ENCODE peak calls at places on chromosomes 16 and 17, in five cellular contexts. One of them, this sample, is unnamed.

GRCh38 chr16:23566724-23567123 is 9.2 kb downstream of the UBFD1 start:
- DNase-seq in neuronal stem cell: no peak
- DNase-seq in GM23248: no peak
- DNase-seq in SK-N-SH: no peak
- DNase-seq in IMR-90: no peak
- DNase-seq in this sample: no peak

GRCh38 chr17:66331038-66331816 is 28.8 kb downstream of the PRKCA start:
- DNase-seq in GM23248: no peak
- DNase-seq in neuronal stem cell: no peak
- DNase-seq in SK-N-SH: no peak
- DNase-seq in IMR-90: no peak
- DNase-seq in this sample: no peak

GRCh38 chr16:23145186-23145585 is 4.1 kb downstream of the USP31 start:
- DNase-seq in neuronal stem cell: no peak
- DNase-seq in IMR-90: no peak
- DNase-seq in GM23248: no peak
- DNase-seq in SK-N-SH: no peak
- DNase-seq in this sample: peak; percentile 11

GRCh38 chr17:74807376-74807775 is 31.2 kb upstream of the NAT9 start:
- DNase-seq in IMR-90: no peak
- DNase-seq in SK-N-SH: peak; percentile 85
- DNase-seq in GM23248: no peak
- DNase-seq in neuronal stem cell: no peak
- DNase-seq in this sample: no peak

GRCh38 chr17:21452377-21453143 is 76.4 kb downstream of the KCNJ12 start:
- DNase-seq in GM23248: peak; percentile 78
- DNase-seq in neuronal stem cell: peak; percentile 18
- DNase-seq in SK-N-SH: no peak
- DNase-seq in IMR-90: peak; percentile 65
- DNase-seq in this sample: peak; percentile 54

GRCh38 chr17:1271441-1271840 is 1.2 kb downstream of the BHLHA9 start:
- DNase-seq in GM23248: no peak
- DNase-seq in SK-N-SH: no peak
- DNase-seq in IMR-90: no peak
- DNase-seq in neuronal stem cell: no peak
- DNase-seq in this sample: no peak

GRCh38 chr16:31301708-31302400 is 42.1 kb downstream of the ITGAM start:
- DNase-seq in GM23248: peak; percentile 39
- DNase-seq in neuronal stem cell: no peak
- DNase-seq in IMR-90: no peak
- DNase-seq in SK-N-SH: no peak
- DNase-seq in this sample: no peak

GRCh38 chr17:7878234-7878633 is 10.4 kb upstream of the CHD3 start:
- DNase-seq in neuronal stem cell: no peak
- DNase-seq in GM23248: no peak
- DNase-seq in IMR-90: no peak
- DNase-seq in SK-N-SH: no peak
- DNase-seq in this sample: no peak

GRCh38 chr17:21029032-21029431 is 13.8 kb downstream of the USP22 start:
- DNase-seq in SK-N-SH: no peak
- DNase-seq in IMR-90: peak; percentile 84
- DNase-seq in GM23248: peak; percentile 97
- DNase-seq in neuronal stem cell: no peak
- DNase-seq in this sample: peak; percentile 56

GRCh38 chr17:75073618-75074047 is 14.1 kb upstream of the SLC16A5 start:
- DNase-seq in IMR-90: no peak
- DNase-seq in GM23248: peak; percentile 46
- DNase-seq in SK-N-SH: peak; percentile 19
- DNase-seq in neuronal stem cell: no peak
- DNase-seq in this sample: no peak

GRCh38 chr16:27701381-27701780 is 151.4 kb downstream of the KATNIP start:
- DNase-seq in IMR-90: no peak
- DNase-seq in neuronal stem cell: no peak
- DNase-seq in SK-N-SH: no peak
- DNase-seq in GM23248: no peak
- DNase-seq in this sample: no peak

GRCh38 chr17:29407856-29408255 is 17.7 kb downstream of the TAOK1 start:
- DNase-seq in IMR-90: peak; percentile 16
- DNase-seq in SK-N-SH: no peak
- DNase-seq in neuronal stem cell: no peak
- DNase-seq in GM23248: peak; percentile 17
- DNase-seq in this sample: no peak

GRCh38 chr17:61397086-61397842 is 2.4 kb upstream of the TBX2 start:
- DNase-seq in IMR-90: peak; percentile 72
- DNase-seq in SK-N-SH: peak; percentile 92
- DNase-seq in GM23248: peak; percentile 54
- DNase-seq in neuronal stem cell: no peak
- DNase-seq in this sample: no peak

GRCh38 chr16:77732241-77732946 is 10.1 kb downstream of the NUDT7 start:
- DNase-seq in GM23248: peak; percentile 74
- DNase-seq in IMR-90: peak; percentile 95
- DNase-seq in neuronal stem cell: no peak
- DNase-seq in SK-N-SH: no peak
- DNase-seq in this sample: no peak

GRCh38 chr17:19304209-19304608 is 58.3 kb downstream of the B9D1 start:
- DNase-seq in IMR-90: peak; percentile 79
- DNase-seq in GM23248: peak; percentile 64
- DNase-seq in neuronal stem cell: no peak
- DNase-seq in SK-N-SH: no peak
- DNase-seq in this sample: peak; percentile 19

GRCh38 chr17:17785407-17785806 is 51.4 kb downstream of the SREBF1 start:
- DNase-seq in SK-N-SH: no peak
- DNase-seq in GM23248: no peak
- DNase-seq in neuronal stem cell: no peak
- DNase-seq in IMR-90: no peak
- DNase-seq in this sample: no peak

DNA sequence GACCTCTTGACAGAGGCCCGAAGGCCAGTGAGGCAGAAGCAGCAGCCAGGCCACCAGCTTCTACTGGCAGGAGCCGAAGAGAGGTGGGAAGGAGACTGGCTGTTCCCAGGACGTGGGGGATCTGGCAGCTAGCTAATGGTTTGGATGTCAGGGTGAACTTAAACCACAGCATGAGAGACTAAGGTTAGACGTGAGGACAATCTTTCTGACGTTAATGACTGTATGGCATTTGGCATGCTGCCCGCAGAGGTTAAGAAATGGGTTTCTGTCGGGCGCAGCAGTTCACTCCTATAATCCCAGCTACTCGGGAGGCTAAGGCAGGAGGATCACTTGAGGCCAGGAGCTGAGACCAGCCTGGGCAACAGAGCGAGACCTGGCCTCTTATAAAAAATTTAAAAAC is 6.3 kb upstream of the KRT13 start:
- DNase-seq in GM23248: no peak
- DNase-seq in IMR-90: no peak
- DNase-seq in neuronal stem cell: no peak
- DNase-seq in SK-N-SH: no peak
- DNase-seq in this sample: no peak
- H3K27ac ChIP-seq in GM23248: no peak overlapping the region
- H3K27ac ChIP-seq in IMR-90: no peak overlapping the region
- H3K27ac ChIP-seq in neuronal stem cell: no peak overlapping the region
- H3K27ac ChIP-seq in SK-N-SH: no peak overlapping the region
- H3K27ac ChIP-seq in this sample: no peak overlapping the region

DNA sequence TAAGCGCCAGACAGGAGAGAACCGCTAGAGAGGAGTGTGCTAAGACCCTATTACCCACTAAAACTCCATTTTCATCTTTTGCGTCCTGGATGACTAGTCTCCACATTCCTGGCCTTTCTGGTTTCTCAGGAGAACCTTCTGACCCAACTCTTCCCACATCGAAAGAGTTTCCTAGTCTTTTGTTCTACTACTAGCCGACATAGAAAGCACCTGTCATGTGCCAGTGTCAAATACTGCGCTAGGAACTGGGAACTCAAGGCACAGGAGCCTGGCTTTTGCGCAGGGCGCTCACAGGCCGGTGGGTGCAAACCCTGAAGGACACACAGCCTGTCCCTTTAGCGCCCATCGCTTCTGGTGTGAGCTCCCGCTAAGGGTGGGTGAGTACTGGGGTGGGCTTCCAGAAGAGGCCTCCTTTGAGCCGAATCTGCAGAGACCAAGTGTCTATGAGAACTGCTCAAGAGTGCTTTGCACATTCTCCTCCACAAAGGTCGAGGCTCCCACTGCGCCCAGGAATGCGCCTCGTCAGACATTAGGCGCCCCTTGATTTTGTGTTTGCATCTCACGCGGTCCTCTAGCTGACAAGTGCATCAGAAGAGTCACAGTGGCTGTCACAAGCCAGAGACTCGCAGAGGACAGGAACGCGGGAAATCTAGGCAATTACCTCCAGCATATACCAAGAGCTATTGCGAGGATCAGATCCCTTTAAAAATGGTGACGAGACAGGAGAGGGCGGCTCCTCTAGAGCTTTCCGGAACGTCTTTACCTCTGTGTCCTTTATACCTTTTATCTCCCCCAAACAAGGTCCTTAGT is 2.0 kb upstream of the PSMB3 start:
- DNase-seq in IMR-90: peak; percentile 22
- DNase-seq in neuronal stem cell: peak; percentile 43
- DNase-seq in GM23248: peak; percentile 43
- DNase-seq in SK-N-SH: no peak
- DNase-seq in this sample: peak; percentile 41
- H2AFZ ChIP-seq in IMR-90: peak overlapping the region; percentile 90
- H2AFZ ChIP-seq in neuronal stem cell: peak overlapping the region; percentile 84
- H2AFZ ChIP-seq in GM23248: peak overlapping the region; percentile 78
- H2AFZ ChIP-seq in SK-N-SH: peak overlapping the region; percentile 61
- H2AFZ ChIP-seq in this sample: peak overlapping the region; percentile 56

GRCh38 chr16:7508656-7509055 is 176.0 kb downstream of the RBFOX1 start:
- DNase-seq in neuronal stem cell: no peak
- DNase-seq in GM23248: no peak
- DNase-seq in IMR-90: no peak
- DNase-seq in SK-N-SH: no peak
- DNase-seq in this sample: no peak
- H3K4me2 ChIP-seq in neuronal stem cell: no peak overlapping the region
- H3K4me2 ChIP-seq in GM23248: no peak overlapping the region
- H3K4me2 ChIP-seq in IMR-90: no peak overlapping the region
- H3K4me2 ChIP-seq in SK-N-SH: no peak overlapping the region
- H3K4me2 ChIP-seq in this sample: no peak overlapping the region

GRCh38 chr16:70737377-70738082 is 51.7 kb upstream of the MTSS2 start:
- DNase-seq in SK-N-SH: peak; percentile 96
- DNase-seq in IMR-90: peak; percentile 99
- DNase-seq in GM23248: peak; percentile 97
- DNase-seq in neuronal stem cell: no peak
- DNase-seq in this sample: no peak

GRCh38 chr16:70730944-70731343 is 45.1 kb upstream of the MTSS2 start:
- DNase-seq in GM23248: no peak
- DNase-seq in SK-N-SH: no peak
- DNase-seq in neuronal stem cell: no peak
- DNase-seq in IMR-90: no peak
- DNase-seq in this sample: no peak

GRCh38 chr16:70736454-70737376 is 50.9 kb upstream of the MTSS2 start:
- DNase-seq in SK-N-SH: no peak
- DNase-seq in IMR-90: peak; percentile 34
- DNase-seq in neuronal stem cell: no peak
- DNase-seq in GM23248: peak; percentile 38
- DNase-seq in this sample: no peak

GRCh38 chr16:70735141-70735979 is 49.5 kb upstream of the MTSS2 start:
- DNase-seq in GM23248: peak; percentile 94
- DNase-seq in IMR-90: peak; percentile 90
- DNase-seq in SK-N-SH: no peak
- DNase-seq in neuronal stem cell: no peak
- DNase-seq in this sample: no peak

GRCh38 chr16:70734522-70734921 is 48.7 kb upstream of the MTSS2 start:
- DNase-seq in GM23248: no peak
- DNase-seq in neuronal stem cell: no peak
- DNase-seq in SK-N-SH: no peak
- DNase-seq in IMR-90: no peak
- DNase-seq in this sample: no peak
- H3K27ac ChIP-seq in GM23248: peak overlapping the region; percentile 96
- H3K27ac ChIP-seq in neuronal stem cell: no peak overlapping the region
- H3K27ac ChIP-seq in SK-N-SH: no peak overlapping the region
- H3K27ac ChIP-seq in IMR-90: peak overlapping the region; percentile 79
- H3K27ac ChIP-seq in this sample: no peak overlapping the region

GRCh38 chr16:66975302-66975893 is 13.0 kb upstream of the CES4A start:
- DNase-seq in IMR-90: no peak
- DNase-seq in neuronal stem cell: no peak
- DNase-seq in SK-N-SH: no peak
- DNase-seq in GM23248: no peak
- DNase-seq in this sample: no peak

GRCh38 chr16:66973716-66974115 is 12.7 kb downstream of the CES3 start:
- DNase-seq in SK-N-SH: no peak
- DNase-seq in neuronal stem cell: no peak
- DNase-seq in GM23248: no peak
- DNase-seq in IMR-90: no peak
- DNase-seq in this sample: no peak

GRCh38 chr16:66979011-66979717 is 9.2 kb upstream of the CES4A start:
- DNase-seq in IMR-90: no peak
- DNase-seq in neuronal stem cell: no peak
- DNase-seq in SK-N-SH: no peak
- DNase-seq in GM23248: peak; percentile 66
- DNase-seq in this sample: no peak

GRCh38 chr16:66976746-66977145 is 11.6 kb upstream of the CES4A start:
- DNase-seq in neuronal stem cell: no peak
- DNase-seq in IMR-90: no peak
- DNase-seq in SK-N-SH: no peak
- DNase-seq in GM23248: no peak
- DNase-seq in this sample: no peak

DNA sequence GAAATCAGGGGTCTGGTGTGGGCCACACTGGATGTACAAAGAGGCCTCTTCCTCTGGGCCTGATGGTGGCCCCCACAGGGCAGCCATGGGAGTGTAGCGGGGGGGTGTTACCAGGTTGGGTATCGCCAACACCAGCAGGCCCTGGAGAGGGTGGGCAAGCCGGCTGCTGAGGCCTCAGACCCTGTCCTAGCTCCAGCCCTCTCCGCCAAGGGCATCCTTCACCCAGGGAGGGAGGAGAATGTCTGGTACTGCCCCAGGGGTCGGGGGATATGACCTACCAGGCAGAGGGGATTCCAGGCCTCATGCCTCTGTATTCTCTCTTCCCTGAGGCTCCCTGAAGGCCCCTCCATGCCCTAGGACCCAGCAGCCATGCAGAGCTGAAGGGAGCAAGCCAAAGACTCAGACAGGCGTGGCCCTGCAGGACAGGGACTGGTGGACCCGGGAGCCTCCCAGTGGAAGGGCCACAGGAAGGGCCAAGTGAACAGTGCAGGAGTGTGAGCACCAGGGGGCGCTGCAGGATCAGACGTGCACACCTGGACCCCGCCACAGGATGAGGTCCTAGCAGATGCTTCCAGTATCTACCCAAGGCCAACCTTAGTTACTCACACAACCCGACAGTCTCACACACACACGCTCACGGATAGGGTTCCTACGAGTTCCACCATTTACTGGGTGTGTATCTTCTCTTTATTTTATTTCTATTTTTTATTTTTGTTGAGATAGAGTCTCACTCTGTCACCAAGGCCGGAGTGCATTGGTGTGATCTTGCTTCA is 10.9 kb upstream of the CES4A start:
- DNase-seq in IMR-90: peak; percentile 79
- DNase-seq in SK-N-SH: peak; percentile 94
- DNase-seq in GM23248: peak; percentile 92
- DNase-seq in neuronal stem cell: peak; percentile 74
- DNase-seq in this sample: peak; percentile 82
- H2AFZ ChIP-seq in IMR-90: peak overlapping the region; percentile 69
- H2AFZ ChIP-seq in SK-N-SH: no peak overlapping the region
- H2AFZ ChIP-seq in GM23248: no peak overlapping the region
- H2AFZ ChIP-seq in neuronal stem cell: peak overlapping the region; percentile 63
- H2AFZ ChIP-seq in this sample: no peak overlapping the region